ENCODE peak calls at places on chromosomes 6 and 20, in nine cellular contexts. One of them, this sample, is unnamed.

GRCh38 chr20:55417797-55418196 is 587.5 kb downstream of the CBLN4 start:
- DNase-seq in NCI-H2171: no peak
- DNase-seq in activated naive CD8-positive, alpha-beta T cell treated with anti-CD3 and anti-CD28 coated beads for 36 hours: no peak
- DNase-seq in GM03348: no peak
- DNase-seq in activated gamma-delta T cell treated with Interleukin-2 at 50 U/mL for 16 hours: no peak
- DNase-seq in stimulated activated CD4-positive, alpha-beta T cell treated with anti-CD3 and anti-CD28 coated beads, TNF-alpha, amount 100 ng/mL, for 1 hour: no peak
- DNase-seq in NCI-H2081: no peak
- DNase-seq in lower leg skin: no peak
- DNase-seq in progenitor cell of endocrine pancreas: no peak
- DNase-seq in this sample: no peak

GRCh38 chr20:33769032-33769431 is 37.2 kb downstream of the ZNF341 start:
- DNase-seq in NCI-H2171: no peak
- DNase-seq in activated naive CD8-positive, alpha-beta T cell treated with anti-CD3 and anti-CD28 coated beads for 36 hours: no peak
- DNase-seq in GM03348: no peak
- DNase-seq in activated gamma-delta T cell treated with Interleukin-2 at 50 U/mL for 16 hours: no peak
- DNase-seq in stimulated activated CD4-positive, alpha-beta T cell treated with anti-CD3 and anti-CD28 coated beads, TNF-alpha, amount 100 ng/mL, for 1 hour: no peak
- DNase-seq in NCI-H2081: no peak
- DNase-seq in lower leg skin: no peak
- DNase-seq in progenitor cell of endocrine pancreas: no peak
- DNase-seq in this sample: no peak

GRCh38 chr20:56630506-56631317 is 1.6 kb downstream of the TFAP2C start:
- DNase-seq in NCI-H2171: no peak
- DNase-seq in activated naive CD8-positive, alpha-beta T cell treated with anti-CD3 and anti-CD28 coated beads for 36 hours: no peak
- DNase-seq in GM03348: peak
- DNase-seq in activated gamma-delta T cell treated with Interleukin-2 at 50 U/mL for 16 hours: no peak
- DNase-seq in stimulated activated CD4-positive, alpha-beta T cell treated with anti-CD3 and anti-CD28 coated beads, TNF-alpha, amount 100 ng/mL, for 1 hour: no peak
- DNase-seq in NCI-H2081: no peak
- DNase-seq in lower leg skin: no peak
- DNase-seq in progenitor cell of endocrine pancreas: no peak
- DNase-seq in this sample: no peak

GRCh38 chr6:2714359-2714895 is 36.3 kb downstream of the MYLK4 start:
- DNase-seq in NCI-H2171: no peak
- DNase-seq in activated naive CD8-positive, alpha-beta T cell treated with anti-CD3 and anti-CD28 coated beads for 36 hours: no peak
- DNase-seq in GM03348: peak
- DNase-seq in activated gamma-delta T cell treated with Interleukin-2 at 50 U/mL for 16 hours: no peak
- DNase-seq in stimulated activated CD4-positive, alpha-beta T cell treated with anti-CD3 and anti-CD28 coated beads, TNF-alpha, amount 100 ng/mL, for 1 hour: no peak
- DNase-seq in NCI-H2081: no peak
- DNase-seq in lower leg skin: no peak
- DNase-seq in progenitor cell of endocrine pancreas: no peak
- DNase-seq in this sample: no peak

GRCh38 chr6:27478141-27478705 is 5.3 kb upstream of the ZNF184 start:
- DNase-seq in NCI-H2171: no peak
- DNase-seq in activated naive CD8-positive, alpha-beta T cell treated with anti-CD3 and anti-CD28 coated beads for 36 hours: no peak
- DNase-seq in GM03348: peak
- DNase-seq in activated gamma-delta T cell treated with Interleukin-2 at 50 U/mL for 16 hours: no peak
- DNase-seq in stimulated activated CD4-positive, alpha-beta T cell treated with anti-CD3 and anti-CD28 coated beads, TNF-alpha, amount 100 ng/mL, for 1 hour: no peak
- DNase-seq in NCI-H2081: no peak
- DNase-seq in lower leg skin: no peak
- DNase-seq in progenitor cell of endocrine pancreas: no peak
- DNase-seq in this sample: no peak

GRCh38 chr6:98839788-98840361 is 5.5 kb downstream of the POU3F2 start:
- DNase-seq in NCI-H2171: no peak
- DNase-seq in activated naive CD8-positive, alpha-beta T cell treated with anti-CD3 and anti-CD28 coated beads for 36 hours: no peak
- DNase-seq in GM03348: no peak
- DNase-seq in activated gamma-delta T cell treated with Interleukin-2 at 50 U/mL for 16 hours: no peak
- DNase-seq in stimulated activated CD4-positive, alpha-beta T cell treated with anti-CD3 and anti-CD28 coated beads, TNF-alpha, amount 100 ng/mL, for 1 hour: no peak
- DNase-seq in NCI-H2081: peak
- DNase-seq in lower leg skin: no peak
- DNase-seq in progenitor cell of endocrine pancreas: no peak
- DNase-seq in this sample: no peak

GRCh38 chr6:155646443-155646842 is 190.8 kb upstream of the NOX3 start:
- DNase-seq in NCI-H2171: no peak
- DNase-seq in activated naive CD8-positive, alpha-beta T cell treated with anti-CD3 and anti-CD28 coated beads for 36 hours: no peak
- DNase-seq in GM03348: no peak
- DNase-seq in activated gamma-delta T cell treated with Interleukin-2 at 50 U/mL for 16 hours: no peak
- DNase-seq in stimulated activated CD4-positive, alpha-beta T cell treated with anti-CD3 and anti-CD28 coated beads, TNF-alpha, amount 100 ng/mL, for 1 hour: no peak
- DNase-seq in NCI-H2081: no peak
- DNase-seq in lower leg skin: no peak
- DNase-seq in progenitor cell of endocrine pancreas: no peak
- DNase-seq in this sample: no peak

GRCh38 chr20:40494238-40494637 is 194.8 kb downstream of the MAFB start:
- DNase-seq in NCI-H2171: no peak
- DNase-seq in activated naive CD8-positive, alpha-beta T cell treated with anti-CD3 and anti-CD28 coated beads for 36 hours: no peak
- DNase-seq in GM03348: no peak
- DNase-seq in activated gamma-delta T cell treated with Interleukin-2 at 50 U/mL for 16 hours: no peak
- DNase-seq in stimulated activated CD4-positive, alpha-beta T cell treated with anti-CD3 and anti-CD28 coated beads, TNF-alpha, amount 100 ng/mL, for 1 hour: no peak
- DNase-seq in NCI-H2081: no peak
- DNase-seq in lower leg skin: peak
- DNase-seq in progenitor cell of endocrine pancreas: no peak
- DNase-seq in this sample: no peak

GRCh38 chr6:42075159-42075838 is 25.0 kb downstream of the TAF8 start:
- DNase-seq in NCI-H2171: peak
- DNase-seq in activated naive CD8-positive, alpha-beta T cell treated with anti-CD3 and anti-CD28 coated beads for 36 hours: peak
- DNase-seq in GM03348: peak
- DNase-seq in activated gamma-delta T cell treated with Interleukin-2 at 50 U/mL for 16 hours: peak
- DNase-seq in stimulated activated CD4-positive, alpha-beta T cell treated with anti-CD3 and anti-CD28 coated beads, TNF-alpha, amount 100 ng/mL, for 1 hour: no peak
- DNase-seq in NCI-H2081: peak
- DNase-seq in lower leg skin: peak
- DNase-seq in progenitor cell of endocrine pancreas: peak
- DNase-seq in this sample: no peak

GRCh38 chr6:49939993-49940498 is 23.9 kb downstream of the DEFB114 start:
- DNase-seq in NCI-H2171: no peak
- DNase-seq in activated naive CD8-positive, alpha-beta T cell treated with anti-CD3 and anti-CD28 coated beads for 36 hours: no peak
- DNase-seq in GM03348: no peak
- DNase-seq in activated gamma-delta T cell treated with Interleukin-2 at 50 U/mL for 16 hours: no peak
- DNase-seq in stimulated activated CD4-positive, alpha-beta T cell treated with anti-CD3 and anti-CD28 coated beads, TNF-alpha, amount 100 ng/mL, for 1 hour: no peak
- DNase-seq in NCI-H2081: no peak
- DNase-seq in lower leg skin: no peak
- DNase-seq in progenitor cell of endocrine pancreas: no peak
- DNase-seq in this sample: no peak

GRCh38 chr20:23823621-23824324 is 2.8 kb downstream of the CST2 start:
- DNase-seq in NCI-H2171: no peak
- DNase-seq in activated naive CD8-positive, alpha-beta T cell treated with anti-CD3 and anti-CD28 coated beads for 36 hours: no peak
- DNase-seq in GM03348: no peak
- DNase-seq in activated gamma-delta T cell treated with Interleukin-2 at 50 U/mL for 16 hours: no peak
- DNase-seq in stimulated activated CD4-positive, alpha-beta T cell treated with anti-CD3 and anti-CD28 coated beads, TNF-alpha, amount 100 ng/mL, for 1 hour: no peak
- DNase-seq in NCI-H2081: no peak
- DNase-seq in lower leg skin: no peak
- DNase-seq in progenitor cell of endocrine pancreas: no peak
- DNase-seq in this sample: no peak

GRCh38 chr6:3259491-3259958 is 778 bp downstream of the PSMG4 start:
- DNase-seq in NCI-H2171: peak
- DNase-seq in activated naive CD8-positive, alpha-beta T cell treated with anti-CD3 and anti-CD28 coated beads for 36 hours: peak
- DNase-seq in GM03348: peak
- DNase-seq in activated gamma-delta T cell treated with Interleukin-2 at 50 U/mL for 16 hours: peak
- DNase-seq in stimulated activated CD4-positive, alpha-beta T cell treated with anti-CD3 and anti-CD28 coated beads, TNF-alpha, amount 100 ng/mL, for 1 hour: no peak
- DNase-seq in NCI-H2081: peak
- DNase-seq in lower leg skin: no peak
- DNase-seq in progenitor cell of endocrine pancreas: no peak
- DNase-seq in this sample: no peak

GRCh38 chr6:36715469-36715868 is 17.8 kb downstream of the RAB44 start:
- DNase-seq in NCI-H2171: no peak
- DNase-seq in activated naive CD8-positive, alpha-beta T cell treated with anti-CD3 and anti-CD28 coated beads for 36 hours: no peak
- DNase-seq in GM03348: no peak
- DNase-seq in activated gamma-delta T cell treated with Interleukin-2 at 50 U/mL for 16 hours: no peak
- DNase-seq in stimulated activated CD4-positive, alpha-beta T cell treated with anti-CD3 and anti-CD28 coated beads, TNF-alpha, amount 100 ng/mL, for 1 hour: no peak
- DNase-seq in NCI-H2081: no peak
- DNase-seq in lower leg skin: no peak
- DNase-seq in progenitor cell of endocrine pancreas: no peak
- DNase-seq in this sample: no peak

GRCh38 chr20:4483481-4483880 is 238.2 kb upstream of the PRND start:
- DNase-seq in NCI-H2171: no peak
- DNase-seq in activated naive CD8-positive, alpha-beta T cell treated with anti-CD3 and anti-CD28 coated beads for 36 hours: no peak
- DNase-seq in GM03348: peak
- DNase-seq in activated gamma-delta T cell treated with Interleukin-2 at 50 U/mL for 16 hours: no peak
- DNase-seq in stimulated activated CD4-positive, alpha-beta T cell treated with anti-CD3 and anti-CD28 coated beads, TNF-alpha, amount 100 ng/mL, for 1 hour: no peak
- DNase-seq in NCI-H2081: no peak
- DNase-seq in lower leg skin: no peak
- DNase-seq in progenitor cell of endocrine pancreas: no peak
- DNase-seq in this sample: no peak

GRCh38 chr20:35991142-35991771 is 22.9 kb downstream of the CNBD2 start:
- DNase-seq in NCI-H2171: peak
- DNase-seq in activated naive CD8-positive, alpha-beta T cell treated with anti-CD3 and anti-CD28 coated beads for 36 hours: no peak
- DNase-seq in GM03348: peak
- DNase-seq in activated gamma-delta T cell treated with Interleukin-2 at 50 U/mL for 16 hours: no peak
- DNase-seq in stimulated activated CD4-positive, alpha-beta T cell treated with anti-CD3 and anti-CD28 coated beads, TNF-alpha, amount 100 ng/mL, for 1 hour: no peak
- DNase-seq in NCI-H2081: no peak
- DNase-seq in lower leg skin: no peak
- DNase-seq in progenitor cell of endocrine pancreas: no peak
- DNase-seq in this sample: no peak

GRCh38 chr20:37380864-37381579 is 35.1 kb downstream of the SRC start:
- DNase-seq in NCI-H2171: no peak
- DNase-seq in activated naive CD8-positive, alpha-beta T cell treated with anti-CD3 and anti-CD28 coated beads for 36 hours: no peak
- DNase-seq in GM03348: no peak
- DNase-seq in activated gamma-delta T cell treated with Interleukin-2 at 50 U/mL for 16 hours: no peak
- DNase-seq in stimulated activated CD4-positive, alpha-beta T cell treated with anti-CD3 and anti-CD28 coated beads, TNF-alpha, amount 100 ng/mL, for 1 hour: no peak
- DNase-seq in NCI-H2081: no peak
- DNase-seq in lower leg skin: no peak
- DNase-seq in progenitor cell of endocrine pancreas: no peak
- DNase-seq in this sample: no peak

GRCh38 chr20:60139663-60140446 is 181.6 kb downstream of the CDH26 start:
- DNase-seq in NCI-H2171: no peak
- DNase-seq in activated naive CD8-positive, alpha-beta T cell treated with anti-CD3 and anti-CD28 coated beads for 36 hours: no peak
- DNase-seq in GM03348: no peak
- DNase-seq in activated gamma-delta T cell treated with Interleukin-2 at 50 U/mL for 16 hours: no peak
- DNase-seq in stimulated activated CD4-positive, alpha-beta T cell treated with anti-CD3 and anti-CD28 coated beads, TNF-alpha, amount 100 ng/mL, for 1 hour: no peak
- DNase-seq in NCI-H2081: no peak
- DNase-seq in lower leg skin: no peak
- DNase-seq in progenitor cell of endocrine pancreas: no peak
- DNase-seq in this sample: no peak

This sample was measured in SHP77 treated with DMSO at 0.1 percent for 48 hours.